ENCODE peak calls at places on chromosomes 1 and 21, in ten cellular contexts. Q is Caco-2; N is spleen; W is CD8-positive, alpha-beta T cell; C is left ventricle myocardium inferior; Y is AG04450; J is ovary; V is cardiac muscle cell; I is IMR-90; E is stomach. F is an unnamed sample.

GRCh38 chr1:166062695-166063094 is 104.1 kb downstream of the FAM78B start:
- DNase-seq in Q (no peak), N (no peak), W (no peak), C (no peak), Y (no peak), J (no peak), V (no peak), I (no peak), E (no peak), F (no peak)

GRCh38 chr1:84286071-84286470 is 15.4 kb upstream of the SAMD13 start:
- DNase-seq in Q (no peak), N (no peak), W (no peak), C (no peak), Y (peak; percentile 50), J (no peak), V (no peak), I (peak; percentile 94), E (no peak), F (no peak)

GRCh38 chr1:91502882-91503184 is 2.2 kb downstream of the CDC7 start:
- DNase-seq in Q (no peak), N (no peak), W (no peak), C (no peak), Y (no peak), J (no peak), V (peak; percentile 51), I (peak; percentile 74), E (no peak), F (peak; percentile 20)

GRCh38 chr1:21907079-21907418 is 30.1 kb downstream of the HSPG2 start:
- DNase-seq in Q (no peak), N (no peak), W (no peak), C (no peak), Y (no peak), J (no peak), V (no peak), I (no peak), E (no peak), F (no peak)

GRCh38 chr1:15802234-15802965 is 5.0 kb downstream of the UQCRHL start:
- DNase-seq in Q (no peak), N (no peak), W (no peak), C (no peak), Y (no peak), J (no peak), V (peak; percentile 61), I (peak; percentile 28), E (no peak), F (peak; percentile 59)

GRCh38 chr1:51516639-51517158 is 2.4 kb downstream of the EPS15 start:
- DNase-seq in Q (no peak), N (no peak), W (no peak), C (no peak), Y (no peak), J (no peak), V (peak; percentile 16), I (peak; percentile 13), E (no peak), F (no peak)

GRCh38 chr1:56107278-56107643 is 472.1 kb downstream of the PLPP3 start:
- DNase-seq in Q (no peak), N (no peak), W (no peak), C (no peak), Y (no peak), J (no peak), V (no peak), I (no peak), E (no peak), F (no peak)

GRCh38 chr1:158506369-158506987 is 34.5 kb downstream of the OR10R2 start:
- DNase-seq in Q (peak; percentile 37), N (no peak), W (no peak), C (no peak), Y (no peak), J (no peak), V (peak; percentile 68), I (peak; percentile 8), E (no peak), F (no peak)

GRCh38 chr21:36701912-36702621 is 3.2 kb downstream of the SIM2 start:
- DNase-seq in Q (no peak), N (no peak), W (peak; percentile 36), C (no peak), Y (no peak), J (no peak), V (no peak), I (peak; percentile 64), E (no peak), F (peak; percentile 17)

GRCh38 chr21:33828083-33828482 is 87.5 kb downstream of the ATP5PO start:
- DNase-seq in Q (no peak), N (no peak), W (no peak), C (no peak), Y (no peak), J (no peak), V (peak; percentile 40), I (no peak), E (no peak), F (peak; percentile 48)

GRCh38 chr21:38282921-38283320 is 26.1 kb downstream of the KCNJ15 start:
- DNase-seq in Q (no peak), N (no peak), W (no peak), C (no peak), Y (no peak), J (no peak), V (peak; percentile 79), I (peak; percentile 50), E (no peak), F (peak; percentile 77)

GRCh38 chr1:2300004-2300771 is 72.1 kb downstream of the SKI start:
- DNase-seq in Q (no peak), N (peak; percentile 94), W (peak; percentile 78), C (no peak), Y (no peak), J (no peak), V (no peak), I (no peak), E (peak; percentile 45), F (no peak)

DNA sequence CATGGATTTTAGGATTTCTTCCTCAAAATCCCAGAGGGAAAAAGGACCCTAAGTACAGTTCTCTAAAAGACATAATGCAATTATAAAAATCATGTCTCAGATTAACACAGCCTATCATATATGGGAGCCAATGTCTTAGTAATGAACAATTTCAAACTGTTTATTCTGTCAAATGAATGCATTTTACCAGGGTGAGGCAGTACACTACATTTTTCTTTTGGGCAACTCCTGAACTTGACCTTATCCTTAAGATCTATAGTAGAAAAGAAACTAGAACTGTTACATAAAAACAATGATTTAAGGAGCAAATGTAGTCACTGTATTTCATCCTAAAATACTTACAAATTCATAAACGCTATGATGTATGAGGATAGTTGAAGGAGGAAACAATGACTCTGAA is 226.3 kb upstream of the B3GALT2 start:
- DNase-seq in Q (no peak), N (no peak), W (no peak), C (no peak), Y (no peak), J (no peak), V (no peak), I (no peak), E (no peak), F (no peak)
- TF ChIP-seq CTCF in Q (no peak), N (no peak), W (no peak), C (no peak), Y (no peak), J (no peak), V (no peak), I (no peak), E (no peak), F (no peak)

GRCh38 chr1:40140211-40140709 is 20.9 kb upstream of the RLF start:
- DNase-seq in Q (peak; percentile 63), N (no peak), W (no peak), C (no peak), Y (no peak), J (no peak), V (peak; percentile 17), I (peak; percentile 66), E (no peak), F (peak; percentile 18)
- H3K4me3 ChIP-seq in Q (no peak overlapping the region), N (no peak overlapping the region), W (no peak overlapping the region), C (no peak overlapping the region), Y (no peak overlapping the region), J (no peak overlapping the region), V (no peak overlapping the region), I (peak overlapping the region; percentile 13), E (no peak overlapping the region), F (no peak overlapping the region)

GRCh38 chr1:6623269-6623965 is 1.3 kb upstream of the THAP3 start:
- DNase-seq in Q (no peak), N (no peak), W (no peak), C (no peak), Y (no peak), J (no peak), V (no peak), I (no peak), E (no peak), F (no peak)

GRCh38 chr1:6627031-6627430 is 2.4 kb downstream of the THAP3 start:
- DNase-seq in Q (no peak), N (no peak), W (no peak), C (no peak), Y (no peak), J (no peak), V (no peak), I (no peak), E (no peak), F (no peak)

GRCh38 chr1:6622396-6623152 is 2.1 kb upstream of the THAP3 start:
- DNase-seq in Q (no peak), N (no peak), W (no peak), C (no peak), Y (no peak), J (no peak), V (no peak), I (no peak), E (no peak), F (no peak)

GRCh38 chr1:6625579-6626149 is 996 bp downstream of the THAP3 start:
- DNase-seq in Q (no peak), N (no peak), W (no peak), C (no peak), Y (no peak), J (no peak), V (peak; percentile 54), I (peak; percentile 71), E (peak; percentile 38), F (peak; percentile 79)

GRCh38 chr1:6624712-6625578 is at the start of gene THAP3:
- DNase-seq in Q (peak; percentile 84), N (peak; percentile 98), W (peak; percentile 93), C (peak; percentile 90), Y (no peak), J (peak; percentile 86), V (peak; percentile 95), I (peak; percentile 85), E (peak; percentile 87), F (peak; percentile 85)
- TF ChIP-seq CTCF in Q (peak; percentile 22), N (peak; percentile 7), W (peak; percentile 25), C (no peak), Y (no peak), J (no peak), V (no peak), I (no peak), E (no peak), F (no peak)

DNA sequence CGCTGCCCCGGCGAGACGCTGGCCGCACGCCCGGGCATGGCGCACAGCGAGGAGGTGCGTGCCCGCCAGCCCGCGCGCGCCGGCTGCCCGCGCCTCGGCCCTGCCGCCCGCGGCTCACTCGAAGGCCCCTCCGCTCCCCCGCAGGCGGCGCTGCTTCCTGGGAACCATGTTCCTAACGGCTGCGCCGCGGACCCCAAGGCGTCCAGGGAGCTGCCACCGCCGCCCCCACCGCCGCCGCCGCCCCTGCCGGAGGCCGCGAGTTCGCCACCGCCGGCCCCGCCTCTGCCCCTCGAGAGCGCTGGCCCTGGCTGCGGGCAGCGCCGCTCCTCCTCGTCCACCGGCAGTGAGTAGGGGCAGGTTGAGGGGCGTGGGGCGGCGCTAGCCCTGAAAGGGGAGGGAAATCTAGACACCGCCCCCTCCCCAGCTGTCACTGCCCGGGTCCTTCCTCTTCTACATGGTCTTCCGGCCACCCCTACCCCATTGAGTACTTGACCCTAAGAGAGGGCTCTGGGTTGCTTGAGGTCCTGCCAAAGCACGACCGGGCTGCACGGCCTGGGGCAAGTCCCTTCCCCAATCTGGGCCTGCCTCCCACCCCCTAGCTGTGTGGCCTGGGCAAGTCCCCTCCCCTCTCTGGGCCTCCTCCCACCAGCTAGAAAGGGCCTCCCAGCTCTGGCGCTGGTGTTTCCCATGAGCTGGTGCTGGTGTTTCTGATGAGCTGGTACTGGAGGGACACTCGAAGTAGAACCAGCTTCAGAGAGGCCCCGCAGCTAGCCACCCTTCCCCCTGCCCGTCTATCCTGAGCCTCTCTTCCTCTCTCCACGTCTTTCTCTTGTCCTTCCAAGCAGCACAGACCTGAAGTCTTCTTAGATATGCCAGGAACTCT is 17.0 kb downstream of the TNFRSF25 start:
- DNase-seq in Q (no peak), N (no peak), W (no peak), C (no peak), Y (no peak), J (no peak), V (peak; percentile 35), I (no peak), E (peak; percentile 50), F (no peak)
- H3K4me3 ChIP-seq in Q (no peak overlapping the region), N (no peak overlapping the region), W (no peak overlapping the region), C (peak overlapping the region; percentile 35), Y (no peak overlapping the region), J (no peak overlapping the region), V (no peak overlapping the region), I (peak overlapping the region; percentile 12), E (peak overlapping the region; percentile 32), F (no peak overlapping the region)